ENCODE peak calls at places on chromosomes 12 and 14, in eight cellular contexts. T, Z, R, V, F, M, K and H are unnamed samples.

GRCh38 chr14:64196668-64197411 is 97.3 kb downstream of the ESR2 start:
- DNase-seq in R (peak; percentile 34), F (peak; percentile 85), V (peak; percentile 53), K (peak; percentile 13), T (no peak), Z (peak; percentile 79), M (peak; percentile 77), H (peak; percentile 82)

GRCh38 chr12:125687403-125687802 is 622.2 kb downstream of the AACS start:
- DNase-seq in K (no peak), M (no peak), V (no peak), Z (no peak), R (no peak), T (no peak), F (no peak), H (no peak)

GRCh38 chr12:49582840-49583239 is 14.9 kb upstream of the MCRS1 start:
- DNase-seq in F (peak; percentile 45), T (no peak), K (no peak), V (no peak), M (no peak), R (no peak), Z (no peak), H (peak; percentile 56)

GRCh38 chr14:97930191-97930590 is 1133.0 kb downstream of the VRK1 start:
- DNase-seq in M (no peak), K (no peak), T (no peak), F (no peak), R (peak; percentile 24), Z (no peak), V (no peak), H (no peak)

GRCh38 chr14:88333036-88333435 is 10.0 kb upstream of the KCNK10 start:
- DNase-seq in V (no peak), K (no peak), M (no peak), Z (no peak), R (no peak), F (no peak), T (no peak), H (no peak)

GRCh38 chr14:96245710-96246534 is 10.1 kb upstream of the BDKRB1 start:
- DNase-seq in F (no peak), T (no peak), V (no peak), Z (no peak), M (no peak), R (no peak), K (no peak), H (no peak)

GRCh38 chr14:99238234-99238633 is 33.8 kb downstream of the BCL11B start:
- DNase-seq in Z (no peak), V (no peak), F (no peak), K (no peak), T (no peak), M (no peak), R (no peak), H (no peak)

GRCh38 chr12:70733385-70733784 is 96.2 kb upstream of the PTPRB start:
- DNase-seq in Z (no peak), K (peak; percentile 66), M (peak; percentile 64), T (no peak), R (peak; percentile 62), V (no peak), F (peak; percentile 28), H (no peak)

GRCh38 chr12:11992515-11992914 is 78.2 kb upstream of the BCL2L14 start:
- DNase-seq in V (no peak), F (no peak), T (no peak), Z (no peak), K (no peak), M (no peak), R (no peak), H (no peak)